ENCODE peak calls at places on chromosomes 7 and 10, in ten cellular contexts. B is WERI-Rb-1, L is HL-60, K is pancreas, M is thoracic aorta, Q is breast epithelium, N is brain microvascular endothelial cell, Y is uterus, H is choroid plexus epithelial cell, V is lower lobe of right lung. X is an unnamed sample.
A peak's percentile ranks its signal among the peaks of the same experiment; 100 is the strongest.

GRCh38 chr7:149764481-149765398 is 8.6 kb downstream of the ZNF467 start:
- DNase-seq in B (no peak), M (no peak), N (no peak), L (no peak), H (no peak), Y (no peak), Q (no peak), V (no peak), K (no peak), X (no peak)

GRCh38 chr10:124409696-124410095 is 9.0 kb downstream of the OAT start:
- DNase-seq in L (no peak), N (no peak), B (no peak), Y (no peak), Q (no peak), V (no peak), H (no peak), K (no peak), M (no peak), X (no peak)

GRCh38 chr10:62919776-62920175 is 103.6 kb upstream of the EGR2 start:
- DNase-seq in V (no peak), H (no peak), B (no peak), K (no peak), Y (no peak), L (no peak), N (no peak), M (no peak), Q (no peak), X (no peak)

GRCh38 chr7:6256709-6257535 is 15.5 kb downstream of the CYTH3 start:
- DNase-seq in K (no peak), N (peak; percentile 89), M (no peak), Q (no peak), H (peak; percentile 82), Y (no peak), V (peak; percentile 54), B (no peak), L (peak; percentile 60), X (no peak)

GRCh38 chr7:46626261-46627037 is 705.4 kb upstream of the IGFBP3 start:
- DNase-seq in M (no peak), H (no peak), Y (no peak), L (no peak), B (no peak), Q (no peak), K (no peak), V (no peak), N (no peak), X (no peak)

GRCh38 chr7:35593896-35594295 is 101.0 kb downstream of the HERPUD2 start:
- DNase-seq in V (no peak), K (no peak), L (no peak), Q (no peak), M (no peak), B (peak; percentile 40), Y (no peak), N (no peak), H (no peak), X (no peak)

GRCh38 chr10:7942311-7942710 is 112.2 kb upstream of the GATA3 start:
- DNase-seq in Q (no peak), V (no peak), M (no peak), N (no peak), H (peak; percentile 35), K (no peak), Y (no peak), B (no peak), L (no peak), X (no peak)

GRCh38 chr10:84306751-84307384 is 21.5 kb upstream of the CCSER2 start:
- DNase-seq in M (no peak), H (no peak), B (no peak), N (no peak), L (no peak), Q (no peak), K (no peak), Y (no peak), V (no peak), X (no peak)

GRCh38 chr10:100968037-100968736 is 1.1 kb upstream of the SEMA4G start:
- DNase-seq in V (no peak), B (no peak), H (no peak), N (no peak), M (no peak), Q (no peak), Y (no peak), K (no peak), L (no peak), X (no peak)

GRCh38 chr10:100968839-100969174 is 497 bp upstream of the SEMA4G start:
- DNase-seq in B (no peak), M (no peak), Y (no peak), L (no peak), Q (no peak), H (no peak), V (no peak), N (no peak), K (no peak), X (no peak)

GRCh38 chr10:100970076-100970913 is 991 bp downstream of the SEMA4G start:
- DNase-seq in L (no peak), Q (no peak), M (no peak), N (no peak), V (no peak), K (peak; percentile 74), Y (no peak), B (peak; percentile 57), H (no peak), X (no peak)

GRCh38 chr10:100970914-100971811 is 1.9 kb downstream of the SEMA4G start:
- DNase-seq in M (no peak), N (no peak), Q (no peak), H (no peak), Y (no peak), K (peak; percentile 62), L (no peak), B (no peak), V (no peak), X (no peak)

GRCh38 chr10:100969175-100970075 is at the start of gene SEMA4G:
- DNase-seq in V (peak; percentile 60), B (peak; percentile 75), K (peak; percentile 82), Q (no peak), M (no peak), H (peak; percentile 28), L (peak; percentile 12), N (peak; percentile 16), Y (peak; percentile 51), X (no peak)
- TF ChIP-seq CTCF in V (peak; percentile 70), B (peak; percentile 88), K (peak; percentile 58), Q (peak; percentile 54), M (peak; percentile 85), H (peak; percentile 80), L (peak; percentile 30), N (peak; percentile 94), Y (peak; percentile 60), X (peak; percentile 83)

GRCh38 chr7:51226916-51227535 is 89.6 kb downstream of the COBL start:
- DNase-seq in N (no peak), L (no peak), M (no peak), B (no peak), H (no peak), Y (no peak), V (no peak), K (no peak), Q (no peak), X (no peak)

GRCh38 chr7:51228386-51228958 is 88.1 kb downstream of the COBL start:
- DNase-seq in Q (no peak), V (no peak), M (no peak), H (no peak), B (no peak), N (no peak), K (no peak), Y (no peak), L (no peak), X (no peak)

GRCh38 chr7:51224811-51225581 is 91.6 kb downstream of the COBL start:
- DNase-seq in N (no peak), Q (no peak), Y (no peak), M (no peak), K (peak; percentile 82), V (peak; percentile 72), H (no peak), L (no peak), B (no peak), X (no peak)

GRCh38 chr7:51227861-51228260 is 88.7 kb downstream of the COBL start:
- DNase-seq in Y (no peak), K (no peak), H (no peak), L (no peak), N (no peak), V (no peak), Q (no peak), B (no peak), M (no peak), X (no peak)

DNA sequence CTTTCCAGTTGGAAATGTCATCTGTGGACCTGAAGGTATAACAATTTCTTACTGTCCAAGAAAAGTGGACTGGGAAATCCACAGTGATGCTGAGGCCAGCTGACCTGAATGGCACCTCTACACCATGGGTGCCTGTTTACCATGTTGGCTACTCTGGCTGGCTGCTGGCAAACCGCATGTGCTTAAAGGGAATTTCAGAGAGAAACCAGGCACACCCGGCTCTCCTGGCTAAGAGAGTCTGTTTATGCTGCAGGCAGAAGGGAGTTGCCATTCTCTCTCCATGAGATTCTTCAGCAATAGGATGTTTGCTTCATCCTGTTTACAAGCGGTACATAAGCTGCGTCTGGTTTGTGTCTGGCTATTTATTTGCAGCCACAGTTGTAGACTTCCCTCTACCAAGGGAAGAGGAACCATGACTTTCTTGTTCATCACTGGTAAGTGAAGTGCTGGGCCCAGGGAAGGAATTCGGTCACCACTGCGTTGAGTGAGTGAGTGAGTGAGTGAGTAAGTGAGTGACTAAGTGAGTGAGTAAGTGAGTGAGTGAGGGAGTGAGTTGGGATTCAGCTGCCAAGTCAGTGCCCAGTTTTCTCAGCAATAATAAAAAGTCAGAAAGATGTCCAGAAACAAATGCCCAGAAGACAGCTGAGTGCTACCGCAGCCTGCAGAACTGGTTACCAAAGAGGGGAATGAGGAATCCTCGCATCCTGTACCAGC is 90.4 kb downstream of the COBL start:
- DNase-seq in V (no peak), N (no peak), Y (no peak), B (no peak), L (no peak), H (no peak), M (no peak), K (no peak), Q (no peak), X (no peak)
- H3K4me3 ChIP-seq in V (no peak overlapping the region), N (no peak overlapping the region), Y (no peak overlapping the region), B (no peak overlapping the region), L (no peak overlapping the region), H (no peak overlapping the region), M (no peak overlapping the region), K (no peak overlapping the region), Q (no peak overlapping the region), X (no peak overlapping the region)

GRCh38 chr7:104160375-104160774 is 47.4 kb downstream of the ORC5 start:
- DNase-seq in Q (no peak), Y (no peak), V (no peak), L (no peak), H (peak; percentile 41), N (no peak), M (no peak), K (no peak), B (no peak), X (no peak)
- TF ChIP-seq CTCF in Q (peak; percentile 12), Y (peak; percentile 27), V (peak; percentile 35), L (no peak), H (peak; percentile 47), N (no peak), M (peak; percentile 21), K (peak; percentile 19), B (no peak), X (no peak)

GRCh38 chr7:94323872-94324271 is 70.8 kb upstream of the COL1A2 start:
- DNase-seq in V (no peak), N (no peak), K (no peak), Y (no peak), Q (no peak), B (no peak), M (no peak), H (no peak), L (no peak), X (no peak)

GRCh38 chr7:94324380-94325120 is 70.1 kb upstream of the COL1A2 start:
- DNase-seq in M (no peak), V (no peak), K (no peak), L (no peak), H (no peak), N (no peak), Y (no peak), Q (no peak), B (no peak), X (peak; percentile 64)

GRCh38 chr7:94330474-94331027 is 64.1 kb upstream of the COL1A2 start:
- DNase-seq in V (no peak), H (no peak), B (no peak), Q (no peak), Y (no peak), N (no peak), K (no peak), L (no peak), M (no peak), X (no peak)

DNA sequence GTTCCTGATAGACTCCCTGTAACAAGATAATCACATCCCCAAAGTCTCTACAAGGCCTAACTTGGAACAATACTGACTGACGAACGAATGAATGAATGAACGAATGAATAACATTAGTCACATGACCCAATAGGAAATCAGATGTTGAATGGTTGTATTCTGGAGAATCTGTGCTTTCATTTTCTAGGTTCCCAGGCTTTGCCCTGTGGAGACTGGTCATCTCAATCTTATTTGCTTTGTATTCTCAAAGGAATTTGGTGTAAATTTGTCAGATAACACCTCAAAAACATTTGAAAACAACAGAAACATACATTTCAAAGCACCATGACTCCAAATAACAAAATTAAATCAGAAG is 69.6 kb upstream of the COL1A2 start:
- DNase-seq in K (no peak), M (no peak), V (no peak), H (no peak), N (no peak), L (no peak), Q (no peak), B (no peak), Y (no peak), X (no peak)
- H3K4me3 ChIP-seq in K (no peak overlapping the region), M (no peak overlapping the region), V (no peak overlapping the region), H (no peak overlapping the region), N (no peak overlapping the region), L (no peak overlapping the region), Q (no peak overlapping the region), B (no peak overlapping the region), Y (no peak overlapping the region), X (no peak overlapping the region)